ENCODE peak calls at places on chromosomes 13 and 19, in four cellular contexts. N, C, B and X are unnamed samples.

GRCh38 chr13:80604094-80604493 is 263.2 kb upstream of the SPRY2 start:
- DNase-seq in N (no peak), C (no peak), B (no peak), X (no peak)

GRCh38 chr13:49421391-49421790 is 22.5 kb downstream of the CAB39L start:
- DNase-seq in N (no peak), C (peak; percentile 56), B (peak; percentile 13), X (peak; percentile 6)

GRCh38 chr19:35513975-35514809 is 743 bp upstream of the DMKN start:
- DNase-seq in N (no peak), C (peak; percentile 68), B (peak; percentile 60), X (no peak)

GRCh38 chr13:37870895-37871550 is 1.5 kb upstream of the TRPC4 start:
- DNase-seq in N (no peak), C (peak; percentile 46), B (no peak), X (no peak)

GRCh38 chr13:111047326-111047725 is 67.8 kb upstream of the ARHGEF7 start:
- DNase-seq in N (no peak), C (no peak), B (no peak), X (no peak)

GRCh38 chr19:42132851-42133528 is 744 bp upstream of the POU2F2 start:
- DNase-seq in N (peak; percentile 35), C (peak; percentile 98), B (peak; percentile 59), X (peak; percentile 85)

GRCh38 chr13:44304433-44304725 is 69.2 kb upstream of the SERP2 start:
- DNase-seq in N (no peak), C (no peak), B (no peak), X (no peak)

GRCh38 chr13:43830481-43830873 is 43.7 kb upstream of the ENOX1 start:
- DNase-seq in N (no peak), C (no peak), B (no peak), X (no peak)

GRCh38 chr13:114142137-114142550 is 9.7 kb upstream of the RASA3 start:
- DNase-seq in N (no peak), C (no peak), B (no peak), X (no peak)

GRCh38 chr13:46295531-46296464 is 84.1 kb downstream of the LRRC63 start:
- DNase-seq in N (no peak), C (no peak), B (peak; percentile 4), X (no peak)

GRCh38 chr13:35514166-35514565 is 37.7 kb upstream of the MAB21L1 start:
- DNase-seq in N (no peak), C (no peak), B (no peak), X (no peak)

GRCh38 chr13:104586010-104586746 is 1520.0 kb upstream of the SLC10A2 start:
- DNase-seq in N (no peak), C (no peak), B (peak; percentile 2), X (no peak)

GRCh38 chr13:113934576-113934975 is 39.3 kb downstream of the C13orf46 start:
- DNase-seq in N (peak; percentile 11), C (no peak), B (no peak), X (no peak)

GRCh38 chr13:114019367-114019766 is 45.5 kb upstream of the C13orf46 start:
- DNase-seq in N (no peak), C (no peak), B (no peak), X (no peak)

GRCh38 chr19:46347985-46348384 is 1.1 kb downstream of the PPP5C start:
- DNase-seq in N (no peak), C (no peak), B (no peak), X (no peak)

GRCh38 chr13:30720470-30720869 is 14.9 kb upstream of the ALOX5AP start:
- DNase-seq in N (no peak), C (no peak), B (no peak), X (no peak)

GRCh38 chr19:47003611-47003935 is 16.1 kb upstream of the NPAS1 start:
- DNase-seq in N (no peak), C (no peak), B (no peak), X (no peak)

GRCh38 chr19:51485960-51486359 is 7.6 kb downstream of the CEACAM18 start:
- DNase-seq in N (no peak), C (no peak), B (no peak), X (no peak)

GRCh38 chr19:50779504-50780457 is 9.5 kb downstream of the GPR32 start:
- DNase-seq in N (no peak), C (no peak), B (no peak), X (no peak)

GRCh38 chr13:110394371-110394841 is 87.3 kb downstream of the COL4A2 start:
- DNase-seq in N (no peak), C (no peak), B (no peak), X (no peak)

GRCh38 chr19:50478901-50479715 is 2.5 kb upstream of the GARIN5A start:
- DNase-seq in N (no peak), C (peak; percentile 82), B (no peak), X (no peak)

GRCh38 chr19:16025108-16026101 is 50.9 kb upstream of the TPM4 start:
- DNase-seq in N (no peak), C (no peak), B (no peak), X (no peak)

GRCh38 chr19:9971341-9971897 is 35.1 kb upstream of the OLFM2 start:
- DNase-seq in N (no peak), C (no peak), B (no peak), X (no peak)

GRCh38 chr13:44061876-44062275 is 182.2 kb downstream of the LACC1 start:
- DNase-seq in N (no peak), C (no peak), B (no peak), X (no peak)

GRCh38 chr19:41688687-41689086 is 617 bp upstream of the CEACAM7 start:
- DNase-seq in N (no peak), C (no peak), B (no peak), X (no peak)

GRCh38 chr19:6736169-6736916 is 1.0 kb downstream of the GPR108 start:
- DNase-seq in N (no peak), C (peak; percentile 76), B (peak; percentile 68), X (peak; percentile 68)

GRCh38 chr19:6738726-6739389 is 622 bp upstream of the TRIP10 start:
- DNase-seq in N (no peak), C (peak; percentile 76), B (peak; percentile 49), X (no peak)

GRCh38 chr19:6736917-6737283 is 480 bp downstream of the GPR108 start:
- DNase-seq in N (no peak), C (no peak), B (no peak), X (no peak)

GRCh38 chr19:6737873-6738725 is 719 bp upstream of the GPR108 start:
- DNase-seq in N (peak; percentile 96), C (peak; percentile 78), B (peak; percentile 99), X (peak; percentile 61)

GRCh38 chr19:6737284-6737872 is at the start of gene GPR108:
- DNase-seq in N (peak; percentile 99), C (peak; percentile 99), B (peak; percentile 100), X (peak; percentile 97)
- TF ChIP-seq POLR2A in N (peak; percentile 49), C (peak; percentile 69), B (peak; percentile 71), X (peak; percentile 38)

GRCh38 chr19:531009-531752 is 379 bp upstream of the CDC34 start:
- DNase-seq in N (peak; percentile 68), C (peak; percentile 94), B (peak; percentile 85), X (peak; percentile 99)
- TF ChIP-seq POLR2A in N (peak; percentile 91), C (no peak), B (peak; percentile 96), X (no peak)

GRCh38 chr13:40558656-40559055 is 107.8 kb downstream of the FOXO1 start:
- DNase-seq in N (no peak), C (no peak), B (no peak), X (no peak)
- TF ChIP-seq POLR2A in N (no peak), C (no peak), B (no peak), X (no peak)

GRCh38 chr19:18594824-18595373 is 6.3 kb downstream of the REX1BD start:
- DNase-seq in N (no peak), C (peak; percentile 58), B (no peak), X (no peak)

GRCh38 chr19:18593367-18594095 is 4.9 kb downstream of the REX1BD start:
- DNase-seq in N (no peak), C (no peak), B (peak; percentile 44), X (no peak)

GRCh38 chr19:18596752-18597157 is 8.2 kb downstream of the REX1BD start:
- DNase-seq in N (no peak), C (peak; percentile 91), B (no peak), X (no peak)

GRCh38 chr19:18591735-18592385 is 3.3 kb downstream of the REX1BD start:
- DNase-seq in N (no peak), C (no peak), B (no peak), X (no peak)

GRCh38 chr19:18594096-18594823 is 5.7 kb downstream of the REX1BD start:
- DNase-seq in N (peak; percentile 44), C (peak; percentile 90), B (peak; percentile 79), X (peak; percentile 97)
- TF ChIP-seq POLR2A in N (no peak), C (peak; percentile 62), B (no peak), X (no peak)

DNA sequence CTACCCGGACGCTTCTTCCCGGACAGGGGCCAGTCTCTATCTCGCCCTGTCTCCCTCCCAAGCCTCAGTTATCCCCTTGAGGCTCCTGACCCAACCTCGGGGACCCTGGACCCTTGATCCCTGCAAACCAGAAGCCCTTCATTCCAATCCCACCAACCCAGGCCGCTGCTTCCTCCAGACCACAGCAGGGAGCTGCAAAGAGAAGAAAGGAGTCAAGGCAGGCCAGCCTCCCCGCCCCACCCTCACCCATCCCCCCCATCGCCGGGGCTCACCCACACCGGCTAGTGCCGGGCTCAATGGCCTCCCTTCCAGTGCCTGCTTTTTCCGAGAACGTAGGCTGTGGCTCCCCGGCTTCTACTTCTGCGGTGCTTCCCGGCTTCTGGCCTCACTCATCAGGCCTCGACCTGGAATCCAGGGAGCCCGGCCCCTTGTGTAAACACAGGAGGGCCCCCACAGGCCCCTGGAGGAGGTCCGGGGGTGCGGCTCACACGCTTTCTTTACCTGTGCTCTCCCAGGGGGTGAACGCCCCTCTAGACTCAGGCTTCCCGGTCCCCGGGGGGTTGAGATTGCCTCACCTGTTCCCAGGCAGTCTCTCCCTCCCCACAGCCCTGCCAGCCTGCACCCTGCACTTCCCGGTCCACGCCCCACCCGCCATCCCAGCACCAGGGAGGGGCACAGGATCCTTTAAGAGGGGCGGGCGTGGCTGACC is at the start of gene FAM83E:
- DNase-seq in N (no peak), C (peak; percentile 86), B (no peak), X (no peak)
- TF ChIP-seq POLR2A in N (no peak), C (peak; percentile 47), B (no peak), X (peak; percentile 73)